ENCODE peak calls at places on chromosomes 12 and 14, in ten cellular contexts. K is Peyer's patch, I is A549, A is foreskin fibroblast, M is WERI-Rb-1, R is heart left ventricle, F is cardiac fibroblast, U is mucosa of descending colon, E is dorsolateral prefrontal cortex, G is GM12865. L is an unnamed sample.

GRCh38 chr14:103246089-103246488 is 87.9 kb upstream of the EIF5 start:
- DNase-seq in K (no peak), A (no peak), U (no peak), E (no peak), M (no peak), I (no peak), F (no peak), G (no peak), R (no peak), L (no peak)

GRCh38 chr12:87086118-87086891 is 830.1 kb upstream of the MGAT4C start:
- DNase-seq in F (peak), U (no peak), G (no peak), A (no peak), M (no peak), E (no peak), I (peak), K (no peak), R (no peak), L (no peak)

GRCh38 chr12:89383235-89384049 is 31.1 kb upstream of the DUSP6 start:
- DNase-seq in G (no peak), M (no peak), U (no peak), I (no peak), A (peak), E (no peak), F (no peak), K (no peak), R (no peak), L (no peak)

GRCh38 chr12:12741705-12742104 is 24.5 kb downstream of the CDKN1B start:
- DNase-seq in R (no peak), M (no peak), F (no peak), E (no peak), U (no peak), A (no peak), K (no peak), I (no peak), G (no peak), L (no peak)

GRCh38 chr14:68546839-68547238 is 246.0 kb downstream of the ZFP36L1 start:
- DNase-seq in I (peak), U (no peak), E (no peak), G (no peak), F (peak), K (no peak), A (peak), R (no peak), M (no peak), L (no peak)

GRCh38 chr14:94337274-94337673 is 14.1 kb upstream of the SERPINA6 start:
- DNase-seq in E (no peak), F (peak), K (no peak), I (no peak), U (no peak), R (no peak), M (no peak), G (no peak), A (peak), L (no peak)

GRCh38 chr12:52232233-52232915 is 669 bp upstream of the KRT7 start:
- DNase-seq in A (no peak), R (no peak), E (peak), G (no peak), F (no peak), I (no peak), M (no peak), U (no peak), K (no peak), L (peak)

GRCh38 chr14:59422069-59422881 is 42.9 kb downstream of the GPR135 start:
- DNase-seq in M (no peak), I (no peak), K (no peak), A (no peak), R (no peak), U (no peak), G (no peak), E (no peak), F (peak), L (no peak)

GRCh38 chr12:90129369-90130030 is 420.9 kb upstream of the ATP2B1 start:
- DNase-seq in M (no peak), U (no peak), F (no peak), I (peak), R (no peak), A (no peak), G (no peak), K (no peak), E (no peak), L (no peak)

GRCh38 chr14:30906752-30907658 is 32.6 kb downstream of the COCH start:
- DNase-seq in M (no peak), K (no peak), U (no peak), E (no peak), R (no peak), I (peak), A (peak), F (peak), G (peak), L (no peak)

GRCh38 chr12:9509464-9510166 is 98.1 kb downstream of the KLRB1 start:
- DNase-seq in M (no peak), I (no peak), F (peak), R (no peak), K (no peak), U (no peak), A (peak), G (no peak), E (no peak), L (no peak)

GRCh38 chr14:33676135-33676566 is 274.7 kb downstream of the EGLN3 start:
- DNase-seq in U (peak), E (peak), K (no peak), I (peak), G (peak), A (peak), M (peak), R (peak), F (peak), L (no peak)

GRCh38 chr12:62294378-62294777 is 34.2 kb downstream of the USP15 start:
- DNase-seq in K (no peak), G (no peak), M (no peak), A (no peak), F (no peak), I (no peak), E (no peak), R (no peak), U (no peak), L (no peak)

GRCh38 chr12:96239711-96240234 is 45.6 kb downstream of the ELK3 start:
- DNase-seq in I (no peak), R (peak), M (no peak), U (no peak), G (no peak), A (peak), E (no peak), K (no peak), F (no peak), L (no peak)

GRCh38 chr12:7142809-7143465 is 12.8 kb downstream of the CLSTN3 start:
- DNase-seq in R (no peak), F (no peak), E (no peak), A (no peak), U (no peak), K (no peak), M (no peak), G (no peak), I (no peak), L (peak)

GRCh38 chr12:59164991-59165718 is 244.9 kb upstream of the LRIG3 start:
- DNase-seq in G (peak), E (no peak), K (no peak), M (no peak), F (peak), A (peak), U (no peak), I (peak), R (no peak), L (no peak)

GRCh38 chr12:133215724-133216123 is 20.0 kb downstream of the ANHX start:
- DNase-seq in A (no peak), U (no peak), E (no peak), K (no peak), I (no peak), R (no peak), G (no peak), M (no peak), F (no peak), L (no peak)

GRCh38 chr14:101961746-101962502 is 2.4 kb upstream of the DYNC1H1 start:
- DNase-seq in I (no peak), M (no peak), R (no peak), E (peak), F (no peak), U (no peak), K (no peak), A (no peak), G (no peak), L (no peak)

GRCh38 chr14:34665785-34666425 is 36.0 kb upstream of the SNX6 start:
- DNase-seq in U (no peak), F (peak), A (peak), R (peak), I (peak), K (peak), E (no peak), M (no peak), G (no peak), L (no peak)

GRCh38 chr12:4074129-4074528 is 199.4 kb upstream of the CCND2 start:
- DNase-seq in E (no peak), U (no peak), F (no peak), A (no peak), G (no peak), K (no peak), I (no peak), M (no peak), R (no peak), L (no peak)

GRCh38 chr12:4064008-4064407 is 190.8 kb upstream of the PARP11 start:
- DNase-seq in F (no peak), A (no peak), K (no peak), U (no peak), E (no peak), I (no peak), G (no peak), R (no peak), M (no peak), L (no peak)

GRCh38 chr12:4069046-4070010 is 196.1 kb upstream of the PARP11 start:
- DNase-seq in E (no peak), G (peak), A (no peak), M (no peak), U (no peak), F (no peak), I (no peak), K (no peak), R (no peak), L (no peak)
- H3K4me3 ChIP-seq in E (no peak), G (no peak), A (no peak), M (no peak), U (no peak), F (no peak), I (no peak), K (no peak), R (no peak), L (no peak)

GRCh38 chr12:123396954-123397353 is 13.0 kb downstream of the KMT5A start:
- DNase-seq in M (no peak), K (peak), R (no peak), I (no peak), U (peak), A (no peak), G (no peak), E (no peak), F (no peak), L (no peak)

GRCh38 chr12:123396543-123396942 is 12.6 kb downstream of the KMT5A start:
- DNase-seq in M (no peak), G (no peak), A (no peak), U (no peak), E (no peak), I (no peak), F (no peak), K (no peak), R (no peak), L (no peak)

GRCh38 chr12:123398918-123399617 is 15.1 kb downstream of the KMT5A start:
- DNase-seq in G (no peak), U (no peak), E (peak), K (no peak), I (no peak), A (peak), M (no peak), F (no peak), R (no peak), L (no peak)

GRCh38 chr12:123397400-123397799 is 13.5 kb downstream of the KMT5A start:
- DNase-seq in M (no peak), I (no peak), K (no peak), G (no peak), U (no peak), E (no peak), R (no peak), F (no peak), A (peak), L (no peak)

DNA sequence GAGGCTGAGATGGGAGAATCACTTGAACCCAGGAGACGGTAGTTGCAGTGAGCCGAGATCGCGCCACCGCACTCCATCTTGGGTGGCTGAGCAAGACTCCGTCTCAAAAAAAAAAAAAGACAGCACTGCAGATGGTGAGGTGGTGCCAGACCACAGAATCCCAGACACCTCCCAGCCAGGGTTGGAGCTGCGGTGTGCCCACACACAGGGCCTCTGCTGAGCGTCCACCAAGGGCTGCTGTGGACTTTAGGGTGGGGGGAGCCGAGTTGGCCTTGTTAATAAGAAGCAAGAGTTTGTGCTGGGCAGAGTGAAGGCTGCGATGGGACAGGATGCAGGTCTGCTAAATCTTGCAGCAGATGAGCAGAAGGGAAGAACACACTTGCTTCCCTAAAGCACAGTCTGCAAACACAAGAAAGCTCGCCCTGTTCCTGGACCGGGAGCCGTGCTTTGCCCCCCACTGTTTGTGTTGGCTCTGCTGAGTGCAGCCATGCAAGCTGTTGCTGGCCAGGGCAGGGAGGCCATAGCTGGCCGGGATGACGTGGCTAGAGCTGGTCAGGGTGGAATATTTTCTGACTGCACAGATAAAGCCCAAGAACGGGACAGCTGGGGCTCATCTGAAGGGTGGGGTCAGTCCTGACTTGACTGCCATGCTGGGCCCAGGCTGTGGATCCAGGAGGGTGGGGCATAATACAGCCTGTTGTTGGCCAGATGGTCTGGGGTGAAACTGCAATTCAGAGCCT is 14.4 kb downstream of the KMT5A start:
- DNase-seq in U (peak), E (peak), R (peak), I (no peak), G (no peak), M (no peak), K (peak), A (peak), F (peak), L (no peak)
- H3K4me3 ChIP-seq in U (no peak), E (peak), R (no peak), I (no peak), G (no peak), M (no peak), K (no peak), A (no peak), F (no peak), L (no peak)

GRCh38 chr12:67772276-67773169 is 124.0 kb downstream of the DYRK2 start:
- DNase-seq in I (peak), A (peak), K (no peak), G (no peak), M (peak), R (peak), E (no peak), U (no peak), F (peak), L (no peak)
- H3K4me3 ChIP-seq in I (no peak), A (no peak), K (no peak), G (no peak), M (no peak), R (no peak), E (no peak), U (no peak), F (no peak), L (no peak)

DNA sequence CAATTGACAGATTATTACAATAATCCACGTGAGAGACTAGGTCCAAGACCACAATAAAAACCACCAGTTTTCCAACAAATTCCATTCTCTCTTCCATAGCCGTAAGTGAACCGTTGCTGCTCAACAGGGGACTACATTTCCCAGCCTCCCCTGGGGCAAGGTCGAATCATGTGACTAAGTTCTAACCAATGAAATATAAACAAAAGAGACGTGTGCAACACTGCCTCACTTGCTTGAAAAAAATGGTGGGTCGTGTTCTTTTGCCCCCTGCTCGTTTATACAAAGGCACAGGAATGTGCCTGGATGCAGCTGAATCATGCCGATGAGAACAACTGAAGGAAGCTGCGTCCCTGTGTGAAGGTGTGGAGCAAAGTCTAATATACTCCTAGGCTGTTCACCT is 51.1 kb downstream of the HSPB8 start:
- DNase-seq in M (peak), U (no peak), R (peak), K (no peak), A (no peak), I (peak), F (peak), E (peak), G (peak), L (no peak)
- H3K4me3 ChIP-seq in M (no peak), U (no peak), R (peak), K (no peak), A (no peak), I (peak), F (peak), E (peak), G (no peak), L (peak)

DNA sequence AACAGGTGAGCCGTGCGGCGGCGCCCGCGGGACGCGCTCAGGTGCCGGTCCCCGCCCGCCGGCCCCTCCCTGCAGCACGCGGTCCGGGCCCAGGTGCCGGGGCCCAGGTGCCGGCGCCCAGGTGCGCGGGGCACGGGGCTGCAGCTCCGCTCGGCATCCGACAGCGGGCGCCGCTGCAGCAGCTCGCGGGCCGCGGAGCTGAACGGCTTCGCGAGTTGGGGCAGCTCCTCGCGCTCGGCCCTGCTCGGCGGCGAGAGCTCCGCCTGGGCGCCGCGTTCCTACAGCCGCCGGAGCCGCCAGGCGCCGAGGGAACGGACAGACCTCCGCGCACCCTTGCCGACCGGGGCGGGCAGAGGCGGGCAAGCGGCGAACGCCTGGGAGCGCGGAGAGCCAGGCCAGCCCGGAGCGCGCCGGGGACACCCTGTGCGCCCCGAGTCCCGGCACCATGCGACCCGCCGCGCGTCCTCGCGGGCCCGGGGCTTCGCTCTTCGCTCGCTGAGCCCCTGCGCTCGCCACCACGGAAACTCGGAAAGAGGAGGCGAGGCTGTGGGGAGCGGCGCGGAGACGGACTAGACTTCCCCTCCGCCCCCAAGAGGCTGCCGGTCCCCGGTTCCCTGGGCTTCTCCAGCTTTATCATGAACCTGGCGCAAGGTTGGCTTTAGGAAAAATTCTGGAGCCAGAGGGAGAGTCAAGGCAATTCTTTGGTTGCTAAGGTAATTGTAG is at the start of gene RGS6:
- DNase-seq in E (peak), M (peak), R (peak), A (peak), K (no peak), G (peak), I (peak), F (peak), U (no peak), L (peak)
- H3K4me3 ChIP-seq in E (peak), M (peak), R (peak), A (no peak), K (peak), G (peak), I (peak), F (no peak), U (no peak), L (peak)

GRCh38 chr12:48970702-48971334 is 717 bp downstream of the WNT10B start:
- DNase-seq in R (no peak), F (no peak), U (no peak), G (no peak), I (no peak), K (no peak), A (no peak), M (no peak), E (no peak), L (no peak)

GRCh38 chr12:48969160-48969771 is 2.3 kb downstream of the WNT10B start:
- DNase-seq in F (no peak), A (no peak), I (no peak), K (no peak), M (no peak), R (no peak), E (no peak), G (no peak), U (no peak), L (no peak)

GRCh38 chr12:48968467-48968866 is 3.1 kb downstream of the WNT10B start:
- DNase-seq in F (no peak), A (no peak), M (no peak), U (no peak), R (no peak), I (no peak), G (peak), E (no peak), K (no peak), L (no peak)

GRCh38 chr12:48968004-48968403 is 3.5 kb downstream of the WNT10B start:
- DNase-seq in R (no peak), F (no peak), E (no peak), G (no peak), K (no peak), U (no peak), I (no peak), A (no peak), M (no peak), L (no peak)

DNA sequence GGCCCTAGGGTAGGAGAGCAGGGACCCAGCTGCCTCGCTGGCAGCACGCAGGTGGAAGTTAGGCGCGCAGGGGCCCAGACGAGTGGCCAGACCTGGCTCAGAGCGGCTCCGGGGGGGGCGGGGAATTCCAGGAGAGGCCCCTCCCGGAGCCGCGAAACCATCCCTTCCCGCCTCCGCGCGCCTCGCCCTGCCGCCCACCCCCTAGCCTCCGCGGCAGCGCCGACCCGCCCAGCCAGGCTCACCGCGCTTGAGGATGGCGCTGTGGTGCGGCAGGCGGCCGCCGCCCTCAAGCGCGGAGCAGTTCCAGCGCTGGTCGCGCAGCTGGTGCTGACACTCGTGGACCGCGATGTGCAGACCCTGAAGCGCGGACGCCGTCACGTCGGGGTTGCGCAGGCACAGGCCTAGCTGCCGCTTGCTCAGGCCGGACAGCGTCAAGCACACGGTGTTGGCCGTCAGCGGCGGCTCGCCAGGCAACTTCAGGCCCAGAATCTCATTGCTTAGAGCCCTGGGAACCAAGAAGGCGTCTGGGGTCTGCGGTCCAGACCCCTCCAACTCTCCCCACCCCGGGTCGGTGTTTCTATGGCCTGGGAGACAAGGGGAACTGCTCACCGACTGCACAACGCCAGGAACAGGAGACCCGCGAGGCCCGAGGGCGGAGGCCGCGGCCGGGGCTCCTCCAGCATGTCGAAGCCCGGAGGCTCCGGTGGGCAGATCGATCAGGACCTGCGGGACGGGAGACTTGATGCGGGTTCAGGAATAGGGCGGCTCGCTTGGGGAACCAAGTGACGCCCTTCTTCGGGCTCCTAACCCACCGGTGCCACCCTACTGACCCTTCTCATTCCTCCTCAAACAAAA is 1.5 kb downstream of the WNT10B start:
- DNase-seq in M (no peak), U (peak), F (no peak), K (no peak), G (no peak), R (no peak), I (no peak), E (no peak), A (peak), L (no peak)
- H3K4me3 ChIP-seq in M (no peak), U (no peak), F (no peak), K (peak), G (no peak), R (peak), I (no peak), E (peak), A (no peak), L (no peak)

DNA sequence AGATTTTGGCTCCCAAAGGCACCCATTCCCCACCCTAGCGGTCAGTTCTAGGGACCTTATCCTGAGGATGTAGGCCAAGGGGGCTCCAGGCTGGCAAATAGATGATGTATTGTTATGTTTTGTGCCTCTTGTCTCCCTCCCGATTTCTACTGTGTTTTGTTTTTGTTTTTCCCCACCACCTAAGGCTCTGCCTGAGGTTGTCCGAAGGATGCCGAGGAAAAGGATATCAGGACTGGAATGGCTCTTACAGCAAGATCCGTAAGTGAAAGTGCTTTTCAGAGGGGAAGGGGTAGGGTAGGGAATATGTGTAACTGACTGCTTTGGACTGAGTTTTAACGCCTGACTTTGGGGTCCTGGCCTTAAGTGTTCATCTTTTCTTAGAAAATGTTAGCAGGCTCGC is 6.6 kb downstream of the FOXG1 start:
- DNase-seq in M (no peak), F (no peak), U (no peak), R (no peak), A (no peak), G (no peak), K (no peak), E (no peak), I (no peak), L (no peak)
- H3K4me3 ChIP-seq in M (no peak), F (no peak), U (no peak), R (no peak), A (no peak), G (peak), K (no peak), E (peak), I (no peak), L (no peak)